ENCODE peak calls at places on chromosomes 16 and 17, in four cellular contexts. One of them, this sample, is unnamed.

GRCh38 chr17:83031321-83031945 is 48.0 kb upstream of the METRNL start:
- DNase-seq in right cardiac atrium: peak
- DNase-seq in RWPE1: no peak
- DNase-seq in A549: no peak
- DNase-seq in this sample: no peak

GRCh38 chr16:88730632-88731607 is 24.6 kb downstream of the CTU2 start:
- DNase-seq in RWPE1: no peak
- DNase-seq in A549: no peak
- DNase-seq in right cardiac atrium: no peak
- DNase-seq in this sample: no peak

GRCh38 chr17:32349503-32349853 is 479 bp upstream of the ZNF207 start:
- DNase-seq in A549: no peak
- DNase-seq in right cardiac atrium: no peak
- DNase-seq in RWPE1: no peak
- DNase-seq in this sample: no peak

GRCh38 chr17:48241770-48242497 is 134.4 kb downstream of the SNX11 start:
- DNase-seq in A549: no peak
- DNase-seq in right cardiac atrium: no peak
- DNase-seq in RWPE1: no peak
- DNase-seq in this sample: no peak

GRCh38 chr17:72399608-72400487 is 279.0 kb downstream of the SOX9 start:
- DNase-seq in RWPE1: no peak
- DNase-seq in right cardiac atrium: no peak
- DNase-seq in A549: no peak
- DNase-seq in this sample: no peak

GRCh38 chr17:76199466-76199865 is 40.8 kb downstream of the RNF157 start:
- DNase-seq in RWPE1: no peak
- DNase-seq in A549: no peak
- DNase-seq in right cardiac atrium: no peak
- DNase-seq in this sample: no peak

GRCh38 chr17:65530158-65530984 is 31.1 kb downstream of the AXIN2 start:
- DNase-seq in RWPE1: no peak
- DNase-seq in right cardiac atrium: no peak
- DNase-seq in A549: no peak
- DNase-seq in this sample: no peak

GRCh38 chr17:48546924-48547838 is 2.3 kb upstream of the HOXB2 start:
- DNase-seq in right cardiac atrium: no peak
- DNase-seq in RWPE1: no peak
- DNase-seq in A549: no peak
- DNase-seq in this sample: no peak

GRCh38 chr17:60231234-60231633 is 81.5 kb downstream of the CA4 start:
- DNase-seq in A549: peak
- DNase-seq in RWPE1: peak
- DNase-seq in right cardiac atrium: no peak
- DNase-seq in this sample: no peak

GRCh38 chr17:17151541-17151940 is 54.6 kb downstream of the PLD6 start:
- DNase-seq in RWPE1: no peak
- DNase-seq in right cardiac atrium: no peak
- DNase-seq in A549: peak
- DNase-seq in this sample: no peak

GRCh38 chr16:85173981-85174751 is 61.9 kb upstream of the CIBAR2 start:
- DNase-seq in right cardiac atrium: peak
- DNase-seq in A549: peak
- DNase-seq in RWPE1: peak
- DNase-seq in this sample: no peak

GRCh38 chr16:69064164-69064563 is 41.3 kb upstream of the HAS3 start:
- DNase-seq in A549: no peak
- DNase-seq in RWPE1: no peak
- DNase-seq in right cardiac atrium: no peak
- DNase-seq in this sample: no peak

GRCh38 chr17:65173284-65173793 is 36.2 kb downstream of the RGS9 start:
- DNase-seq in RWPE1: peak
- DNase-seq in A549: peak
- DNase-seq in right cardiac atrium: peak
- DNase-seq in this sample: no peak

GRCh38 chr17:34582185-34582900 is 3.0 kb downstream of the TMEM132E start:
- DNase-seq in right cardiac atrium: no peak
- DNase-seq in A549: no peak
- DNase-seq in RWPE1: no peak
- DNase-seq in this sample: no peak

GRCh38 chr16:81036751-81037350 is 1.2 kb downstream of the ATMIN start:
- DNase-seq in RWPE1: peak
- DNase-seq in A549: no peak
- DNase-seq in right cardiac atrium: no peak
- DNase-seq in this sample: peak

GRCh38 chr16:8694795-8695194 is 20.4 kb downstream of the ABAT start:
- DNase-seq in A549: no peak
- DNase-seq in right cardiac atrium: no peak
- DNase-seq in RWPE1: no peak
- DNase-seq in this sample: no peak

GRCh38 chr17:6913608-6914443 is 82.0 kb upstream of the ALOX12 start:
- DNase-seq in RWPE1: peak
- DNase-seq in right cardiac atrium: peak
- DNase-seq in A549: peak
- DNase-seq in this sample: no peak

GRCh38 chr16:27333549-27333948 is 19.8 kb downstream of the IL4R start:
- DNase-seq in A549: no peak
- DNase-seq in right cardiac atrium: no peak
- DNase-seq in RWPE1: no peak
- DNase-seq in this sample: no peak

GRCh38 chr16:5447734-5448133 is 350.1 kb upstream of the EEF2KMT start:
- DNase-seq in A549: no peak
- DNase-seq in right cardiac atrium: no peak
- DNase-seq in RWPE1: no peak
- DNase-seq in this sample: no peak

GRCh38 chr17:49640556-49640955 is 37.3 kb downstream of the SPOP start:
- DNase-seq in RWPE1: no peak
- DNase-seq in A549: no peak
- DNase-seq in right cardiac atrium: no peak
- DNase-seq in this sample: no peak

GRCh38 chr16:52456368-52456767 is 90.6 kb downstream of the TOX3 start:
- DNase-seq in A549: no peak
- DNase-seq in RWPE1: no peak
- DNase-seq in right cardiac atrium: no peak
- DNase-seq in this sample: no peak

GRCh38 chr16:89823087-89823823 is 5.0 kb upstream of the SPIRE2 start:
- DNase-seq in right cardiac atrium: peak
- DNase-seq in RWPE1: no peak
- DNase-seq in A549: no peak
- DNase-seq in this sample: no peak

GRCh38 chr17:60139438-60140285 is 10.1 kb upstream of the CA4 start:
- DNase-seq in A549: peak
- DNase-seq in right cardiac atrium: peak
- DNase-seq in RWPE1: peak
- DNase-seq in this sample: no peak

GRCh38 chr17:3912827-3913226 is 3.4 kb downstream of the P2RX1 start:
- DNase-seq in right cardiac atrium: no peak
- DNase-seq in A549: no peak
- DNase-seq in RWPE1: no peak
- DNase-seq in this sample: no peak

GRCh38 chr16:79947771-79948170 is 347.2 kb upstream of the MAF start:
- DNase-seq in A549: no peak
- DNase-seq in RWPE1: no peak
- DNase-seq in right cardiac atrium: no peak
- DNase-seq in this sample: no peak

GRCh38 chr17:753407-753806 is 1.3 kb upstream of the GEMIN4 start:
- DNase-seq in right cardiac atrium: no peak
- DNase-seq in A549: no peak
- DNase-seq in RWPE1: no peak
- DNase-seq in this sample: no peak

GRCh38 chr17:28333083-28333746 is 2.1 kb downstream of the IFT20 start:
- DNase-seq in RWPE1: no peak
- DNase-seq in right cardiac atrium: no peak
- DNase-seq in A549: no peak
- DNase-seq in this sample: no peak

GRCh38 chr17:29103341-29103740 is 60.4 kb downstream of the PIPOX start:
- DNase-seq in RWPE1: no peak
- DNase-seq in right cardiac atrium: no peak
- DNase-seq in A549: no peak
- DNase-seq in this sample: no peak

GRCh38 chr16:74601131-74601871 is 5.6 kb downstream of the GLG1 start:
- DNase-seq in right cardiac atrium: no peak
- DNase-seq in A549: no peak
- DNase-seq in RWPE1: peak
- DNase-seq in this sample: no peak

GRCh38 chr16:51151951-51152663 is 1.0 kb upstream of the SALL1 start:
- DNase-seq in A549: no peak
- DNase-seq in RWPE1: no peak
- DNase-seq in right cardiac atrium: peak
- DNase-seq in this sample: no peak

GRCh38 chr16:63461248-63461841 is 1425.1 kb upstream of the CDH8 start:
- DNase-seq in right cardiac atrium: no peak
- DNase-seq in A549: no peak
- DNase-seq in RWPE1: peak
- DNase-seq in this sample: no peak

GRCh38 chr17:57946798-57947358 is 8.3 kb downstream of the CUEDC1 start:
- DNase-seq in RWPE1: peak
- DNase-seq in right cardiac atrium: peak
- DNase-seq in A549: peak
- DNase-seq in this sample: peak

GRCh38 chr16:2470603-2471015 is 488 bp upstream of the NTN3 start:
- DNase-seq in RWPE1: no peak
- DNase-seq in right cardiac atrium: no peak
- DNase-seq in A549: no peak
- DNase-seq in this sample: no peak
- H3K27ac ChIP-seq in RWPE1: peak
- H3K27ac ChIP-seq in right cardiac atrium: no peak
- H3K27ac ChIP-seq in A549: no peak
- H3K27ac ChIP-seq in this sample: no peak

GRCh38 chr17:46162871-46163270 is 30.4 kb downstream of the KANSL1 start:
- DNase-seq in A549: no peak
- DNase-seq in right cardiac atrium: no peak
- DNase-seq in RWPE1: no peak
- DNase-seq in this sample: no peak

GRCh38 chr17:46159686-46160085 is 33.5 kb downstream of the KANSL1 start:
- DNase-seq in A549: no peak
- DNase-seq in right cardiac atrium: no peak
- DNase-seq in RWPE1: no peak
- DNase-seq in this sample: no peak

GRCh38 chr17:46157443-46158107 is 35.7 kb downstream of the KANSL1 start:
- DNase-seq in A549: no peak
- DNase-seq in right cardiac atrium: no peak
- DNase-seq in RWPE1: no peak
- DNase-seq in this sample: no peak

GRCh38 chr17:46160169-46160568 is 33.1 kb downstream of the KANSL1 start:
- DNase-seq in RWPE1: no peak
- DNase-seq in right cardiac atrium: no peak
- DNase-seq in A549: no peak
- DNase-seq in this sample: no peak

DNA sequence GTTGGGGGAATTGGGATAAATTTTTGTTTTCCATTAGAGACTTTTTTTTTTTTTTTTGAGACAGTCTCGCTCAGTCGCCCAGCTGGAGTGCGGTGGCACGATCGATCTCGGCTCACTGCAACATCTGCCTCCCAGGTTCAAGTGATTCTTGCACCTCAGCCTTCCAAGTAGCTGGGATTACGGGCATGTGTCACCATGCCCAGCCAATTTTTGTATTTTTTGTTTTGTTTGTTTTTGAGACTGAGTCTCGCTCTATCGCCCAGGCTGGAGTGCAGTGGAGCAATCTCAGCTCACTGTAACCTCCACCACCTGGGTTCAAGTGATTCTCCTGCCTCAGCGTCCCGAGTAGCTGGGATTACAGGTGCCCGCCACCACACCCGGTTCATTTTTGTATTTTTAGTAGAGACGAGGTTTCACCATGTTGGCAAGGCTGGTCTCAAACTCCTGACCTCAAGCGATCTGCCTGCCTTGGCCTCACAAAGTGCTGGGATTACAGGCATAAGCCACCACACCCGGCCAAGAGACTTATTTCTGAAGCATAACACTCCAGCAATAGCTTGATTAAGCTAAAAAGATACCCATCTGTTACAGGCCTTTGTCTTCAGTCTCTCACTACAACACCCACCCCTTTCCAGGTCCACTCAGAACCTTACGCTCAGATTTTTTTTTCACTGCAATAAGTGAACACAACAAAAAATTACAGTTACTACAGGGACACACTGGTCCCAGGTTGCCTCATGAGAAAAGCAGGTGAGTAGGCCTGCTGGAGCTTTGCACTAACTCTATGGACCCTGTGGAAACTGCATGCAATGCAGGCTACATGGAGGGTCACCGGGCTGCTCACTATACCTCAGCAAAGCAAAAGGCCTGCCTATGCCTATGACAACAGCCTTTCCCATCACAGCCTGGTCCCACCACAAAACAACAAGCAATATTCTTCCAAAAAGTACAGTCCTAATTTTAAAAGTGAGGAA is 34.6 kb downstream of the KANSL1 start:
- DNase-seq in RWPE1: no peak
- DNase-seq in A549: no peak
- DNase-seq in right cardiac atrium: no peak
- DNase-seq in this sample: no peak
- H3K27ac ChIP-seq in RWPE1: peak
- H3K27ac ChIP-seq in A549: no peak
- H3K27ac ChIP-seq in right cardiac atrium: peak
- H3K27ac ChIP-seq in this sample: no peak

GRCh38 chr16:30476991-30477390 is 4.4 kb downstream of the ITGAL start:
- DNase-seq in A549: no peak
- DNase-seq in RWPE1: no peak
- DNase-seq in right cardiac atrium: no peak
- DNase-seq in this sample: no peak
- H3K27ac ChIP-seq in A549: no peak
- H3K27ac ChIP-seq in RWPE1: no peak
- H3K27ac ChIP-seq in right cardiac atrium: no peak
- H3K27ac ChIP-seq in this sample: no peak

DNA sequence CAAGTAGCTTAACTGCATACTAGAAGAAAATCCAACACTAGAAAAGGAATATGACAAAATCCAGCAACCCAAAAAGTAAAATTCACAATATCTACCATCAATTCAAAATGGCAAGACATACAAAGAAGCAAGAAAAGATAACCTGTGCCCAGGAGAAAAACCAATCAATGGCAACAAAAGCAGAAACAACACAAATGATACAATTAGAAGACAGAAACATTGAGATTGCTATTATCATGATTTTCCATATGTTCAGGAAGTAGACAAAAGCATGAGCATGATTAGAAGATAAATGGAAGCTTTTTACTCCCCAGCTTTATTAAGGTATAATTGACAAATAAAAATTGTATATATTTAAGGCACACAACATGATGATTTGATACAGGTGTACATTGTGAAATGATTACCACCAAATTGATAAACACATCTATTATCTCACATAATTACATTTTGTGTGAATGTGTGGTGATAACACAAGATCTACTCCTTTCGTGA is 117.3 kb downstream of the CA10 start:
- DNase-seq in RWPE1: no peak
- DNase-seq in right cardiac atrium: no peak
- DNase-seq in A549: no peak
- DNase-seq in this sample: no peak
- H3K27ac ChIP-seq in RWPE1: no peak
- H3K27ac ChIP-seq in right cardiac atrium: no peak
- H3K27ac ChIP-seq in A549: no peak
- H3K27ac ChIP-seq in this sample: no peak

This sample was measured in epithelial cell of prostate.